ENCODE peak calls at places on chromosomes 12 and 14, in six cellular contexts. Q is body of pancreas, K is tibial artery, U is neural progenitor cell, Z is skeletal muscle cell, X is osteoblast. I is an unnamed sample.

GRCh38 chr12:46342562-46343033 is 30.0 kb downstream of the SLC38A2 start:
- DNase-seq in X (no peak), K (peak), Q (peak), U (peak), Z (no peak), I (no peak)

GRCh38 chr14:102728509-102728908 is 48.7 kb upstream of the TRAF3 start:
- DNase-seq in Q (no peak), U (no peak), Z (no peak), K (no peak), X (no peak), I (no peak)

GRCh38 chr14:30655124-30655523 is 33.0 kb downstream of the SCFD1 start:
- DNase-seq in U (no peak), Q (no peak), X (no peak), K (no peak), Z (no peak), I (no peak)

GRCh38 chr12:109277899-109278762 is 31.0 kb downstream of the FOXN4 start:
- DNase-seq in Q (no peak), U (peak), Z (no peak), X (peak), K (no peak), I (no peak)

GRCh38 chr12:113247123-113248045 is 26.1 kb downstream of the TPCN1 start:
- DNase-seq in K (no peak), X (peak), U (no peak), Q (peak), Z (no peak), I (no peak)

GRCh38 chr12:60398547-60398946 is 802.7 kb downstream of the SLC16A7 start:
- DNase-seq in K (no peak), Q (no peak), U (no peak), Z (peak), X (no peak), I (no peak)

GRCh38 chr12:92080390-92081285 is 65.0 kb downstream of the BTG1 start:
- DNase-seq in Q (no peak), Z (peak), K (no peak), X (no peak), U (no peak), I (peak)

GRCh38 chr14:32711103-32711680 is 227.5 kb upstream of the NPAS3 start:
- DNase-seq in U (peak), Q (peak), Z (no peak), X (no peak), K (no peak), I (peak)

GRCh38 chr14:72444701-72445100 is 449.2 kb downstream of the DPF3 start:
- DNase-seq in Z (no peak), U (no peak), X (no peak), K (no peak), Q (no peak), I (no peak)

GRCh38 chr12:94230357-94230905 is 82.1 kb downstream of the PLXNC1 start:
- DNase-seq in Z (no peak), U (no peak), Q (no peak), X (no peak), K (no peak), I (peak)

GRCh38 chr12:10143205-10143604 is 13.2 kb upstream of the CLEC7A start:
- DNase-seq in Z (no peak), X (no peak), K (no peak), Q (no peak), U (no peak), I (no peak)

GRCh38 chr12:45572114-45572513 is 157.4 kb upstream of the ARID2 start:
- DNase-seq in Q (no peak), U (no peak), Z (no peak), X (no peak), K (no peak), I (no peak)

GRCh38 chr12:52444647-52445595 is 7.0 kb downstream of the KRT6B start:
- DNase-seq in K (no peak), U (no peak), Q (no peak), Z (no peak), X (no peak), I (no peak)

GRCh38 chr12:52443966-52444365 is 8.0 kb downstream of the KRT6B start:
- DNase-seq in Z (no peak), Q (no peak), U (no peak), K (no peak), X (no peak), I (no peak)

GRCh38 chr12:52441320-52441911 is 7.2 kb upstream of the KRT75 start:
- DNase-seq in Z (peak), X (no peak), K (no peak), U (peak), Q (no peak), I (no peak)

GRCh38 chr12:52440821-52441319 is 6.7 kb upstream of the KRT75 start:
- DNase-seq in Q (no peak), Z (peak), K (no peak), U (no peak), X (peak), I (no peak)

DNA sequence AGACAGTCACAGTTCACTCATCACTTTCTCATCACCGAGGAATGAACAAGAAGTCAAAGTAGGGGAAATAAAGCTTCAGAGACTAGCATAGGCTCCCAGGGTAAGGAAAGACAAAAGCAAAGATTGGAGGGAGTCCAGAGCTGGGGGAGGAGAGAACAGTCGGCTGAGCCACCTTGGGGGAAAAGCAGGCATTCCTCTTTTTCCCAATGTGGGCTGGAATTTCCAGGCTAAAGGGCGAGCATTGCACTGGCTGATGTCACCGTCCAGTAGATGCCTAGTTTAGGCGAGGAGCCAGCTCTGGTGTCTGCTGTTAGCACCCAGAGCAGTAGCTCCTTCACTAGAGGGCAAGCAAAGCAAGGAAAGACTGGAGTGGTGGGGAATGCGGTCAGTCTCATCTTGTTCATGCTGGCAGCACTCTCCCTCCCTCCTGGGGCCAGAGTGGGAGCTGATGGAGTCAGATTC is 8.5 kb upstream of the KRT75 start:
- DNase-seq in X (peak), Z (peak), K (no peak), U (peak), Q (peak), I (no peak)
- H3K4me3 ChIP-seq in X (no peak), Z (no peak), K (no peak), U (no peak), Q (no peak), I (no peak)

GRCh38 chr12:6646276-6647082 is 753 bp downstream of the ACRBP start:
- DNase-seq in U (no peak), Z (no peak), Q (no peak), X (no peak), K (no peak), I (no peak)
- H3K4me3 ChIP-seq in U (peak), Z (peak), Q (no peak), X (peak), K (peak), I (no peak)

GRCh38 chr12:132719141-132719953 is 8.7 kb downstream of the PGAM5 start:
- DNase-seq in K (no peak), Q (no peak), X (peak), U (no peak), Z (no peak), I (no peak)

GRCh38 chr12:132717011-132717410 is 6.4 kb downstream of the PGAM5 start:
- DNase-seq in U (no peak), Z (no peak), Q (no peak), X (peak), K (no peak), I (no peak)

GRCh38 chr12:132718644-132719043 is 8.0 kb downstream of the PGAM5 start:
- DNase-seq in K (no peak), Q (no peak), X (peak), Z (no peak), U (no peak), I (no peak)

GRCh38 chr12:132716356-132716755 is 5.7 kb downstream of the PGAM5 start:
- DNase-seq in Z (no peak), Q (no peak), K (no peak), X (peak), U (no peak), I (no peak)

GRCh38 chr12:132717531-132718387 is 7.1 kb downstream of the PGAM5 start:
- DNase-seq in Z (no peak), K (no peak), X (peak), U (no peak), Q (no peak), I (no peak)
- H3K4me3 ChIP-seq in Z (no peak), K (no peak), X (no peak), U (no peak), Q (no peak), I (no peak)

DNA sequence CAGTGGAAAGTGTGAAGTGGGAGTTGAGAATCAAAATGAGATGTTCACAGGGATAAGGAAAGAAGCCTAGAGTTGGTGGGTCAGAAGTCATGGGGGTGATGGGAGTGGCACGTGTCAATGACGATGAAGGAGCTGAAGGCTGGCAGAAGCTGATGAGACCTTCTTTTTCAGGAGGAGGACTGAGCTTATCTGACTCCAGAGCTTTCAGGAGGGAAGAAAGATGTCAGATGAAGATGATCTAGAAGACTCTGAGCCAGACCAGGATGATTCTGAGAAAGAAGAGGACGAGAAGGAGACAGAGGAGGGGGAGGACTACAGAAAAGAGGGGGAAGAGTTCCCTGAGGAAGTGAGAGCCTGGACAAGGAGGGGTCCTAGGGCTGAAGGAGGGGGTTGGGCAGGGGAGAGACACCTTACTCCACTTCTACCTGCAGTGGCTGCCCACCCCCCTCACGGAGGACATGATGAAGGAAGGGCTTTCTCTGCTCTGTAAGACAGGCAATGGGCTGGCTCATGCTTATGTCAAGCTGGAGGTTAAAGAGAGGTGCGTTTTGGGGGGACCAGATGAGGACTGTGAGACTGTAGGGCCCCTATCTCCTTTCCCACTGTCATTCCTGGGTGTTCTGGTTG is 905 bp downstream of the LRRC23 start:
- DNase-seq in U (no peak), X (no peak), Q (no peak), Z (no peak), K (no peak), I (no peak)
- H3K4me3 ChIP-seq in U (peak), X (peak), Q (no peak), Z (peak), K (peak), I (peak)

GRCh38 chr12:56836800-56837663 is 73.9 kb downstream of the HSD17B6 start:
- DNase-seq in U (no peak), Q (no peak), X (peak), Z (peak), K (no peak), I (peak)
- H3K4me3 ChIP-seq in U (no peak), Q (no peak), X (peak), Z (no peak), K (no peak), I (no peak)

GRCh38 chr14:74611672-74612345 is at the start of gene LTBP2:
- DNase-seq in K (peak), X (no peak), Z (no peak), Q (peak), U (peak), I (no peak)

GRCh38 chr14:74610866-74611671 is 968 bp downstream of the LTBP2 start:
- DNase-seq in Q (no peak), K (peak), X (peak), Z (no peak), U (peak), I (no peak)

GRCh38 chr14:74608959-74609611 is 3.0 kb downstream of the LTBP2 start:
- DNase-seq in U (peak), Q (peak), K (peak), Z (no peak), X (peak), I (peak)

GRCh38 chr14:74610199-74610865 is 1.7 kb downstream of the LTBP2 start:
- DNase-seq in K (peak), U (no peak), Z (no peak), Q (no peak), X (no peak), I (no peak)

GRCh38 chr14:74609721-74610120 is 2.3 kb downstream of the LTBP2 start:
- DNase-seq in Z (no peak), K (no peak), X (peak), Q (no peak), U (no peak), I (no peak)
- H3K4me3 ChIP-seq in Z (peak), K (peak), X (peak), Q (no peak), U (no peak), I (no peak)